ENCODE peak calls at places on chromosomes 11 and 22, in five cellular contexts. One of them, this sample, is unnamed. For H3K4me1, the result is how much of the 10 kb centered on the place peaks cover.

GRCh38 chr11:118060879-118061278 is 16.0 kb upstream of the TMPRSS4 start:
- DNase-seq in H9: no peak
- DNase-seq in upper lobe of right lung: peak
- DNase-seq in cardiac muscle cell: no peak
- DNase-seq in aorta: peak
- DNase-seq in this sample: no peak

GRCh38 chr11:111299111-111300026 is 1.0 kb downstream of the POU2AF3 start:
- DNase-seq in H9: peak
- DNase-seq in upper lobe of right lung: peak
- DNase-seq in cardiac muscle cell: peak
- DNase-seq in aorta: peak
- DNase-seq in this sample: peak

GRCh38 chr22:17816649-17817048 is 42.4 kb upstream of the BID start:
- DNase-seq in H9: no peak
- DNase-seq in upper lobe of right lung: no peak
- DNase-seq in cardiac muscle cell: no peak
- DNase-seq in aorta: no peak
- DNase-seq in this sample: no peak

GRCh38 chr11:19633276-19633675 is 79.4 kb upstream of the NAV2 start:
- DNase-seq in H9: no peak
- DNase-seq in upper lobe of right lung: peak
- DNase-seq in cardiac muscle cell: peak
- DNase-seq in aorta: peak
- DNase-seq in this sample: peak

GRCh38 chr22:19942071-19942885 is 660 bp upstream of the TXNRD2 start:
- DNase-seq in H9: no peak
- DNase-seq in upper lobe of right lung: peak
- DNase-seq in cardiac muscle cell: no peak
- DNase-seq in aorta: peak
- DNase-seq in this sample: peak

GRCh38 chr11:97754976-97755375 is 1265.8 kb upstream of the CNTN5 start:
- DNase-seq in H9: no peak
- DNase-seq in upper lobe of right lung: no peak
- DNase-seq in cardiac muscle cell: no peak
- DNase-seq in aorta: no peak
- DNase-seq in this sample: no peak

GRCh38 chr11:35464308-35464707 is 45.0 kb upstream of the SLC1A2 start:
- DNase-seq in H9: no peak
- DNase-seq in upper lobe of right lung: no peak
- DNase-seq in cardiac muscle cell: no peak
- DNase-seq in aorta: no peak
- DNase-seq in this sample: no peak

GRCh38 chr22:46641829-46642266 is 21.7 kb downstream of the GRAMD4 start:
- DNase-seq in H9: no peak
- DNase-seq in upper lobe of right lung: no peak
- DNase-seq in cardiac muscle cell: no peak
- DNase-seq in aorta: no peak
- DNase-seq in this sample: peak

GRCh38 chr11:119316017-119316728 is 757 bp downstream of the MCAM start:
- DNase-seq in H9: no peak
- DNase-seq in upper lobe of right lung: peak
- DNase-seq in cardiac muscle cell: peak
- DNase-seq in aorta: peak
- DNase-seq in this sample: peak

GRCh38 chr11:34640050-34640971 is 19.4 kb downstream of the EHF start:
- DNase-seq in H9: peak
- DNase-seq in upper lobe of right lung: peak
- DNase-seq in cardiac muscle cell: no peak
- DNase-seq in aorta: no peak
- DNase-seq in this sample: peak

GRCh38 chr22:42275970-42276369 is 5.5 kb upstream of the TCF20 start:
- DNase-seq in H9: no peak
- DNase-seq in upper lobe of right lung: no peak
- DNase-seq in cardiac muscle cell: no peak
- DNase-seq in aorta: no peak
- DNase-seq in this sample: no peak

GRCh38 chr22:50248192-50249084 is 2.6 kb downstream of the HDAC10 start:
- DNase-seq in H9: no peak
- DNase-seq in upper lobe of right lung: no peak
- DNase-seq in cardiac muscle cell: no peak
- DNase-seq in aorta: no peak
- DNase-seq in this sample: no peak
- H3K4me1 ChIP-seq in H9: under half
- H3K4me1 ChIP-seq in upper lobe of right lung: under half
- H3K4me1 ChIP-seq in cardiac muscle cell: under half
- H3K4me1 ChIP-seq in aorta: under half
- H3K4me1 ChIP-seq in this sample: under half

DNA sequence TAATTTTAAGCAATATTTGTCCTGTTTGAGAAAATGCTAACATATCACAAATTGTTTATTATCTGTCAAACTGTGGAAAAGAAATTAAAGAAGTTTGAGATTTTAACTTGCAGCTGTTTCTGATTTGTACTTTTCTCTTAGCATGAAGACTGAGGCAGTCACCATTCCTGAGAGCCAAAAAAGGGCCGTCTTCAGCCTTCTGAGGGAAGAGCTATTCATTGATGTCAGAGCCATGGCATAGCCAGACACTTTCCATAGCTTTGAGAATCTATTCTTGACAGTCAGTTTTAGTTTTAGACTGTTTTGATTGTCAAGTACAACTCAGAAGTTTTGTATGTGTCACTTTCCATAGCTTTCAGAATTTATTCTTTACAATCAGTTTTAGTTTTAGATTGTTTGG is 32.1 kb downstream of the YAP1 start:
- DNase-seq in H9: no peak
- DNase-seq in upper lobe of right lung: no peak
- DNase-seq in cardiac muscle cell: peak
- DNase-seq in aorta: no peak
- DNase-seq in this sample: no peak
- H3K27ac ChIP-seq in H9: no peak
- H3K27ac ChIP-seq in upper lobe of right lung: peak
- H3K27ac ChIP-seq in cardiac muscle cell: peak
- H3K27ac ChIP-seq in aorta: no peak
- H3K27ac ChIP-seq in this sample: no peak

GRCh38 chr22:31083923-31084810 is 3.0 kb downstream of the SMTN start:
- DNase-seq in H9: no peak
- DNase-seq in upper lobe of right lung: no peak
- DNase-seq in cardiac muscle cell: no peak
- DNase-seq in aorta: no peak
- DNase-seq in this sample: no peak
- H3K4me1 ChIP-seq in H9: under half
- H3K4me1 ChIP-seq in upper lobe of right lung: under half
- H3K4me1 ChIP-seq in cardiac muscle cell: under half
- H3K4me1 ChIP-seq in aorta: under half
- H3K4me1 ChIP-seq in this sample: under half

GRCh38 chr11:114160884-114161283 is 101.4 kb downstream of the ZBTB16 start:
- DNase-seq in H9: no peak
- DNase-seq in upper lobe of right lung: no peak
- DNase-seq in cardiac muscle cell: no peak
- DNase-seq in aorta: no peak
- DNase-seq in this sample: no peak
- H3K27ac ChIP-seq in H9: no peak
- H3K27ac ChIP-seq in upper lobe of right lung: peak
- H3K27ac ChIP-seq in cardiac muscle cell: no peak
- H3K27ac ChIP-seq in aorta: peak
- H3K27ac ChIP-seq in this sample: peak